ENCODE peak calls at places on chromosome X, in ten cellular contexts. E is HCT116, G is HepG2, I is HL-60, B is upper lobe of left lung, X is GM23338, V is transverse colon, J is SK-N-SH, N is Panc1, D is esophagus muscularis mucosa. M is an unnamed sample.

GRCh38 chrX:4451591-4451990 is 738.1 kb upstream of the PRKX start:
- DNase-seq in N (no peak), J (no peak), B (no peak), X (no peak), E (no peak), D (no peak), G (no peak), I (no peak), V (no peak), M (no peak)

GRCh38 chrX:22081475-22082092 is 49.5 kb downstream of the PHEX start:
- DNase-seq in B (peak), N (peak), J (peak), V (peak), I (peak), E (peak), X (peak), G (peak), D (no peak), M (no peak)

GRCh38 chrX:103063918-103064434 is at the start of gene BEX1:
- DNase-seq in D (no peak), I (peak), E (no peak), V (peak), J (peak), X (peak), G (peak), B (no peak), N (no peak), M (no peak)

GRCh38 chrX:40068048-40068447 is 29.7 kb downstream of the BCOR start:
- DNase-seq in N (no peak), X (no peak), J (no peak), I (peak), E (no peak), B (no peak), V (no peak), G (no peak), D (no peak), M (no peak)

GRCh38 chrX:129318375-129318774 is 204.9 kb downstream of the SMARCA1 start:
- DNase-seq in D (no peak), G (peak), B (no peak), I (peak), V (no peak), N (no peak), J (peak), X (peak), E (peak), M (no peak)

GRCh38 chrX:10031743-10032142 is 64.6 kb downstream of the CLDN34 start:
- DNase-seq in E (no peak), D (no peak), N (no peak), B (no peak), J (no peak), G (no peak), I (no peak), V (no peak), X (no peak), M (no peak)

GRCh38 chrX:24023972-24024664 is 2.9 kb downstream of the KLHL15 start:
- DNase-seq in J (no peak), D (no peak), X (no peak), N (no peak), G (no peak), V (no peak), I (no peak), E (no peak), B (no peak), M (no peak)

GRCh38 chrX:16213970-16214369 is 46.7 kb downstream of the MAGEB17 start:
- DNase-seq in N (no peak), B (no peak), I (no peak), J (no peak), D (no peak), X (no peak), G (no peak), V (no peak), E (no peak), M (no peak)

GRCh38 chrX:102345916-102346315 is 93.9 kb downstream of the NXF2B start:
- DNase-seq in N (peak), B (peak), V (peak), D (no peak), J (peak), X (peak), I (peak), E (no peak), G (peak), M (peak)

GRCh38 chrX:65821721-65822496 is 154.5 kb downstream of the MSN start:
- DNase-seq in B (peak), V (peak), G (no peak), E (no peak), J (no peak), D (no peak), N (no peak), I (peak), X (peak), M (no peak)

GRCh38 chrX:2408856-2409255 is 91.9 kb downstream of the DHRSX start:
- DNase-seq in V (no peak), G (no peak), N (no peak), B (no peak), J (no peak), D (no peak), E (no peak), X (no peak), I (no peak), M (no peak)

GRCh38 chrX:114127411-114128025 is 456.4 kb upstream of the HTR2C start:
- DNase-seq in J (no peak), E (no peak), I (no peak), G (no peak), N (no peak), X (peak), B (no peak), V (no peak), D (no peak), M (no peak)

GRCh38 chrX:79515529-79515928 is 148.4 kb upstream of the ITM2A start:
- DNase-seq in G (no peak), X (peak), B (no peak), J (no peak), V (no peak), N (no peak), I (no peak), D (no peak), E (no peak), M (no peak)

GRCh38 chrX:26649534-26649933 is 433.6 kb downstream of the MAGEB5 start:
- DNase-seq in I (peak), B (no peak), J (peak), E (peak), N (peak), X (peak), D (no peak), G (peak), V (no peak), M (no peak)

GRCh38 chrX:135477576-135477975 is 42.9 kb upstream of the INTS6L start:
- DNase-seq in B (peak), I (peak), J (peak), X (peak), V (peak), G (peak), D (no peak), E (peak), N (peak), M (no peak)

GRCh38 chrX:105876658-105877057 is 54.3 kb downstream of the NRK start:
- DNase-seq in E (peak), B (no peak), G (peak), D (no peak), X (peak), J (no peak), N (no peak), I (no peak), V (no peak), M (no peak)

GRCh38 chrX:112935029-112935428 is 94.4 kb upstream of the AMOT start:
- DNase-seq in D (no peak), I (no peak), G (no peak), B (no peak), X (no peak), E (no peak), N (no peak), V (no peak), J (no peak), M (no peak)

GRCh38 chrX:16772460-16772859 is 13.8 kb upstream of the TXLNG start:
- DNase-seq in X (peak), J (no peak), B (no peak), V (no peak), I (no peak), N (no peak), E (peak), G (peak), D (no peak), M (no peak)

GRCh38 chrX:79400618-79401017 is 33.5 kb upstream of the ITM2A start:
- DNase-seq in N (no peak), I (no peak), D (no peak), B (no peak), X (no peak), E (no peak), G (no peak), V (no peak), J (no peak), M (no peak)

GRCh38 chrX:103453655-103454054 is 65.6 kb downstream of the RAB40A start:
- DNase-seq in G (no peak), B (no peak), E (no peak), I (no peak), X (no peak), N (peak), V (no peak), J (no peak), D (no peak), M (no peak)

GRCh38 chrX:138711399-138712347 is at the start of gene FGF13:
- DNase-seq in X (peak), J (peak), I (no peak), G (peak), E (no peak), D (no peak), V (peak), N (no peak), B (peak), M (no peak)

GRCh38 chrX:71992711-71993110 is 82.1 kb downstream of the NHSL2 start:
- DNase-seq in J (no peak), D (peak), N (no peak), X (no peak), V (no peak), I (no peak), E (no peak), G (no peak), B (peak), M (peak)

GRCh38 chrX:137916090-137916746 is 350.3 kb downstream of the ZIC3 start:
- DNase-seq in D (no peak), N (no peak), I (no peak), X (peak), J (no peak), E (no peak), G (no peak), V (no peak), B (no peak), M (no peak)

GRCh38 chrX:22097295-22097694 is 65.2 kb downstream of the PHEX start:
- DNase-seq in J (no peak), E (no peak), B (no peak), N (no peak), V (no peak), D (no peak), G (no peak), X (no peak), I (no peak), M (no peak)

GRCh38 chrX:153766098-153766817 is 2.2 kb downstream of the PLXNB3 start:
- DNase-seq in G (peak), X (no peak), E (no peak), J (peak), D (no peak), V (peak), I (peak), N (no peak), B (no peak), M (no peak)
- H3K4me3 ChIP-seq in G (peak), X (no peak), E (no peak), J (peak), D (peak), V (peak), I (peak), N (peak), B (no peak), M (peak)

GRCh38 chrX:119505945-119506344 is 37.7 kb downstream of the SLC25A5 start:
- DNase-seq in D (no peak), V (peak), N (no peak), B (no peak), I (no peak), G (peak), X (no peak), J (no peak), E (no peak), M (no peak)

GRCh38 chrX:119502727-119503483 is 34.7 kb downstream of the SLC25A5 start:
- DNase-seq in V (peak), X (no peak), B (peak), D (no peak), N (no peak), I (no peak), G (peak), E (no peak), J (no peak), M (no peak)

GRCh38 chrX:119500061-119500800 is 32.0 kb downstream of the SLC25A5 start:
- DNase-seq in B (no peak), V (no peak), D (no peak), I (no peak), X (no peak), J (no peak), E (no peak), N (no peak), G (no peak), M (no peak)

GRCh38 chrX:119501511-119502148 is 33.4 kb downstream of the SLC25A5 start:
- DNase-seq in E (no peak), J (no peak), B (peak), G (no peak), D (no peak), I (no peak), V (no peak), N (no peak), X (no peak), M (no peak)

DNA sequence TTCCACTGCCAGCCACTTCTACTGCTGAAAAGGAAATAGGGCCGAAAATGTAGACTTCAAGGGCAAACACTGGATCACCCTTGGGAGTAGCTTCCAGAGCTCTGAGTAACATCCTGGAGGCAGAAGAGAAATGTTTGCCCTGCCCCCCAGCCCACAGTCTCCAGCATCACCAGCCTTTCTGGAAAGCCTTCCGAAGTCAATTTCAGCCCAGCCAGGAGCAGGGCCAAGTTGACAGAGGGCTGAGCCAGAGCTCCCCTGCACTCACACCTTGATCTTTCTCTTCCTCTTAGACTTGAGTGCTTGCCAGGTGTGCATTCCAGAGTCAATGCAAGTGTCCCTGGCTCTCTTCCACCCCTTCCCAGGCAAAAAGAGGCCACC is 35.2 kb downstream of the SLC25A5 start:
- DNase-seq in J (no peak), B (peak), G (peak), I (no peak), X (no peak), E (no peak), V (peak), N (peak), D (no peak), M (no peak)
- TF ChIP-seq POLR2AphosphoS5 in J (no peak), B (no peak), G (no peak), I (no peak), X (no peak), E (no peak), V (no peak), N (no peak), D (no peak), M (no peak)

GRCh38 chrX:41339148-41339547 is 5.2 kb downstream of the DDX3X start:
- DNase-seq in N (no peak), V (no peak), B (no peak), G (no peak), I (no peak), X (no peak), E (no peak), J (no peak), D (no peak), M (no peak)
- H3K4me3 ChIP-seq in N (peak), V (no peak), B (no peak), G (no peak), I (no peak), X (peak), E (no peak), J (no peak), D (peak), M (no peak)

GRCh38 chrX:38634665-38635064 is 73.3 kb downstream of the TSPAN7 start:
- DNase-seq in I (no peak), E (no peak), V (no peak), B (no peak), G (no peak), D (no peak), J (no peak), X (no peak), N (no peak), M (no peak)
- TF ChIP-seq POLR2AphosphoS5 in I (no peak), E (no peak), V (no peak), B (no peak), G (no peak), D (no peak), J (no peak), X (no peak), N (no peak), M (no peak)